ENCODE peak calls at places on chromosomes 4 and X, in six cellular contexts. J is activated T-cell treated with anti-CD3 and anti-CD28 coated beads, Interleukin-2, amount 50 U/mL, for 72 hours; O is NCI-H1417; R is naive thymus-derived CD8-positive, alpha-beta T cell; Y is stimulated activated CD4-positive, alpha-beta T cell treated with anti-CD3 and anti-CD28 coated beads, TNF-alpha, amount 100 ng/mL, for 48 hours; T is NCI-H2029. X is an unnamed sample.

GRCh38 chr4:82802906-82803305 is 4.3 kb upstream of the SCD5 start:
- DNase-seq in J (no peak), O (no peak), R (no peak), Y (no peak), T (no peak), X (no peak)

GRCh38 chrX:155888139-155888538 is 7.0 kb downstream of the VAMP7 start:
- DNase-seq in J (no peak), O (no peak), R (no peak), Y (no peak), T (no peak), X (no peak)

GRCh38 chr4:137536789-137537561 is 4.7 kb upstream of the PCDH18 start:
- DNase-seq in J (no peak), O (no peak), R (no peak), Y (no peak), T (no peak), X (no peak)

GRCh38 chr4:125522992-125523391 is 208.2 kb downstream of the FAT4 start:
- DNase-seq in J (no peak), O (no peak), R (no peak), Y (no peak), T (no peak), X (no peak)

GRCh38 chr4:184114431-184114830 is 103.2 kb downstream of the ENPP6 start:
- DNase-seq in J (no peak), O (no peak), R (no peak), Y (no peak), T (no peak), X (no peak)

GRCh38 chrX:121208563-121208962 is 161.2 kb downstream of the GLUD2 start:
- DNase-seq in J (no peak), O (no peak), R (no peak), Y (no peak), T (no peak), X (no peak)

GRCh38 chrX:46574941-46575381 is 1.4 kb downstream of the CHST7 start:
- DNase-seq in J (peak; percentile 55), O (peak; percentile 33), R (no peak), Y (no peak), T (peak; percentile 17), X (peak; percentile 14)

GRCh38 chrX:133881893-133882292 is 103.5 kb downstream of the GPC3 start:
- DNase-seq in J (no peak), O (no peak), R (no peak), Y (no peak), T (no peak), X (no peak)

GRCh38 chr4:173261052-173261451 is 73.1 kb downstream of the HMGB2 start:
- DNase-seq in J (no peak), O (no peak), R (no peak), Y (no peak), T (no peak), X (no peak)

GRCh38 chrX:47664737-47665136 is 5.8 kb upstream of the UXT start:
- DNase-seq in J (no peak), O (no peak), R (no peak), Y (no peak), T (no peak), X (no peak)

GRCh38 chr4:158722291-158722916 is 792 bp downstream of the PPID start:
- DNase-seq in J (no peak), O (no peak), R (no peak), Y (no peak), T (no peak), X (peak; percentile 5)

GRCh38 chr4:77021614-77022089 is 54.1 kb downstream of the CCNI start:
- DNase-seq in J (no peak), O (no peak), R (no peak), Y (no peak), T (no peak), X (no peak)

X was measured in HL-60.